ENCODE peak calls at places on chromosome 4, in eight cellular contexts. P is body of pancreas, W is tibial nerve, K is esophagus squamous epithelium, J is endothelial cell of umbilical vein, B is HCT116, N is IMR-90, I is transverse colon. C is an unnamed sample.

GRCh38 chr4:153488006-153488718 is 22.0 kb downstream of the TMEM131L start:
- DNase-seq in P (no peak), N (peak), W (no peak), B (no peak), K (no peak), J (peak), I (peak), C (no peak)

GRCh38 chr4:152581536-152582160 is 45.8 kb upstream of the FBXW7 start:
- DNase-seq in I (no peak), B (no peak), P (no peak), W (no peak), N (no peak), K (no peak), J (no peak), C (peak)

GRCh38 chr4:77473509-77473908 is 132.1 kb upstream of the CXCL13 start:
- DNase-seq in P (no peak), W (no peak), J (peak), I (no peak), B (peak), N (peak), K (no peak), C (peak)

GRCh38 chr4:38132843-38133662 is 172.9 kb downstream of the PTTG2 start:
- DNase-seq in J (no peak), N (no peak), I (peak), W (no peak), P (peak), B (no peak), K (no peak), C (no peak)

GRCh38 chr4:36230523-36230922 is 13.8 kb downstream of the ARAP2 start:
- DNase-seq in I (no peak), J (no peak), K (no peak), N (no peak), P (no peak), B (no peak), W (no peak), C (no peak)

GRCh38 chr4:166318810-166319525 is 445.9 kb downstream of the TLL1 start:
- DNase-seq in P (no peak), K (no peak), J (no peak), B (no peak), N (peak), I (no peak), W (no peak), C (no peak)

GRCh38 chr4:119692001-119692400 is 63.4 kb upstream of the PDE5A start:
- DNase-seq in W (no peak), K (no peak), B (no peak), I (no peak), P (no peak), N (peak), J (no peak), C (no peak)

GRCh38 chr4:175789632-175790031 is 22.4 kb downstream of the GPM6A start:
- DNase-seq in P (no peak), K (no peak), N (no peak), W (no peak), I (no peak), B (no peak), J (no peak), C (no peak)

GRCh38 chr4:127788517-127788916 is 6.4 kb downstream of the HSPA4L start:
- DNase-seq in B (peak), N (no peak), P (no peak), I (no peak), K (no peak), J (no peak), W (no peak), C (peak)

GRCh38 chr4:11904117-11904535 is 475.4 kb upstream of the HS3ST1 start:
- DNase-seq in N (no peak), P (peak), W (no peak), J (peak), I (peak), B (no peak), K (no peak), C (no peak)

GRCh38 chr4:141028024-141028529 is 105.2 kb downstream of the RNF150 start:
- DNase-seq in B (no peak), J (no peak), I (no peak), W (no peak), P (no peak), K (no peak), N (peak), C (no peak)

GRCh38 chr4:182486895-182487294 is 243.7 kb downstream of the TENM3 start:
- DNase-seq in W (no peak), I (no peak), B (no peak), K (no peak), J (no peak), P (no peak), N (no peak), C (peak)

DNA sequence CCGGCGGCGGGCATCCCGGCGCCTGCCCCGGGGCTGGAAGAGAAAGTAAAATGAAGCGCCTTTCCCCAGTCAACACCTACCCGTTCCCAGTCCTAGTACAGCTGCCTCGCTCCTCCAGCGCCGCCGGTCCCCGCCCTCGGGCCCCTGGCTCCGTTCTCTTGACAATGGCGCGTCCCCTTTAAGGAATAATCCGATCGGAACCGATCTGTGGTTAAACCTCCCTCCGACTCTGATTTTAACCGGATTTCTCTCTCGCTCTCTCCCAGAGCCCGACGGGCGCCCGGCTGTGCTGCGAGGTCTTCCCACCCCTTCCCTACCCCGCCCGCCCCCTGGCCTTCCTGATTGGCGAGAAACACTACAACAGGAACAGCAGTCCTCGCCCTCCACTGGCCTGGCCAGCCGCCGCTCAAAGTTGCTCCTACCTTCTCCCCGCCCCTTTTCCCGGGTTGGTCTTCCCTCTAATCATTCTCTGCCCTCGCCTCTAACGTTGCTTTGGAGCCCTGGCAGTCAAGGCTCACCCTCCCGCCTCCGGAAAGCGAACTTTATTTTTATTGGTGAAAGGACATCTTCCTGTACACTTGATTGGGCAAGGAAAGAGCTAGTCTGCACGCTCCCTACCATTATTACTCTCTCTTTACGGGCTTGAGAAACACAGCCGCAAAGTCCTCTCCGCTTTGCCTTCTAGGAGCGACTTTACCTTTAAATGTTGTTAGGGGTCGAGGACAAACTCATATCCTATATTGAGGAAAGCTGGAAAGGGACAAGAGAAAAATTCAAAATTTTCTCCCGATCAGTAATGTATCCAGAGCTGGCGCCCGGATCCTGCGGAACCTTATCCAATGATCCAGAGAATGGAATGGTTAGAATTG is at the start of gene FRYL:
- DNase-seq in B (peak), J (peak), N (peak), W (peak), K (peak), P (peak), I (peak), C (peak)
- TF ChIP-seq POLR2A in B (peak), J (peak), N (peak), W (peak), K (no peak), P (peak), I (peak), C (peak)

GRCh38 chr4:184287697-184288255 is 70.1 kb upstream of the ENPP6 start:
- DNase-seq in I (peak), J (peak), W (no peak), P (peak), N (peak), B (no peak), K (no peak), C (no peak)

GRCh38 chr4:184286346-184286745 is 68.7 kb upstream of the ENPP6 start:
- DNase-seq in W (no peak), J (no peak), P (no peak), N (no peak), I (no peak), B (no peak), K (no peak), C (no peak)

GRCh38 chr4:184292465-184292867 is 74.8 kb upstream of the ENPP6 start:
- DNase-seq in K (no peak), J (no peak), I (no peak), P (no peak), W (no peak), B (no peak), N (no peak), C (no peak)

GRCh38 chr4:184289179-184289535 is 71.5 kb upstream of the ENPP6 start:
- DNase-seq in J (no peak), N (no peak), W (no peak), K (no peak), I (no peak), P (no peak), B (no peak), C (no peak)

DNA sequence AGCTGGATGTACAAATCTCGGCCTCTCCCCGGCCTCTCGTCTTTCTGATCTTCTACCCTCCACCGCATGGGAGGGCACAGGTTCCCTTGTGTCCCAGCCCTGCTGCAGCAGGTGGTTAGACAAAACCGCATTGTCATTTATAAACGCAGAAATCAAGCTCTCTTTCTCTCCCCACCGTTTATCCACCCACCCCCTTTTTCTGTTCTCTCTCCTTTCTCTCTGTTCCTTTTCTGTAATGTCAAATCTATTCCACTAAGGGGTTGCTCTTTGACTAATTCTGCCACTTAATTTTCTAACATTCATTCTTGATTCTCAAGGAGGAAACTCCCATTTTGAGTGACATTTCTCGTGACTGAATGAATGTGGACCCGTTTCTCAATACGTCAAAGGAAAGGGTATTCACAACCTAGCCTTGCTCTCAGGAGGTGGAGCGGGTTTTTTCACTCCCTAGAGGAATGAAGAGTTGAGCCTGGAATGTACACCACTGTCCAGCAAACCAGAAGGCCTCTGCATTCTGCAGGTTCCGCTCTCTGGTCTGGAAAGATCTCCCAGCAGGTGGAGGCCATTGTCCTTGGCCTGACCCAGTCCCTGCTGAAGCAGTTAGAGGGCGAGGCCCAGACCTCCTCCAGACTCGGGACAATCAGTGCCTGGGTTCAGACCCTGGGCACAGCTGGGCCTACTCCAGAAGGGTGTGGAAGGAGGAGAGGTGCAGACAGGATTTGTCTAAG is 70.9 kb upstream of the ENPP6 start:
- DNase-seq in B (no peak), J (no peak), P (no peak), W (no peak), K (no peak), I (peak), N (no peak), C (no peak)
- H3K4me3 ChIP-seq in B (no peak), J (no peak), P (no peak), W (no peak), K (peak), I (no peak), N (no peak), C (no peak)

GRCh38 chr4:56530269-56531148 is 24.9 kb downstream of the ARL9 start:
- DNase-seq in I (peak), P (peak), J (peak), N (peak), W (peak), K (peak), B (peak), C (peak)
- TF ChIP-seq POLR2A in I (no peak), P (no peak), J (peak), N (peak), W (peak), K (no peak), B (no peak), C (no peak)

GRCh38 chr4:92071587-92071986 is 232.2 kb upstream of the GRID2 start:
- DNase-seq in I (no peak), P (no peak), N (no peak), K (no peak), B (no peak), J (no peak), W (no peak), C (no peak)
- H3K4me3 ChIP-seq in I (no peak), P (no peak), N (no peak), K (no peak), B (no peak), J (no peak), W (no peak), C (no peak)

DNA sequence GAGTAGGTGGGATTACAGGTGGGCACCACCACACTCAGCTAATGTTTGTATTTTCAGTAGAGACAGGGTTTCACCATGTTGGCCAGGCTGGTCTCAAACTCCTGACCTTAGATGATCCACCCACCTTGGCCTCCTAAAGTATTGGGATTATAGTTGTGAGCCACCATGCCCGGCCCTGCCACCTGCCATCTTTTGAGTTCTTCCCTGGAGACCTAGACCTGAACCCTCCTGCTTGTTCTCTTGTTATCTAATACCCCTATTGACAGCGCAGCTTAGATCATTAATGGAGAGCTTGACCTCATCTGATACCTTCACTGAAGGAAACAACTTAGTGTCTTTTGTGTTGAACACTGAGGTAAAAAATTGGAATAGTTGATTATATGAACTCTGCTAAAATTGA is 53.6 kb downstream of the HTT start:
- DNase-seq in J (no peak), W (no peak), N (no peak), K (no peak), P (no peak), B (no peak), I (no peak), C (no peak)
- TF ChIP-seq POLR2A in J (no peak), W (no peak), N (no peak), K (no peak), P (no peak), B (no peak), I (no peak), C (no peak)

C was measured in NB4.